ENCODE peak calls at places on chromosomes 2 and 18, in five cellular contexts. X is HEK293T, H is GM12878, Y is H1, F is HepG2. V is an unnamed sample.

GRCh38 chr2:178865537-178865936 is 58.3 kb upstream of the TTN start:
- DNase-seq in X (peak; percentile 12), H (no peak), Y (no peak), F (no peak), V (no peak)

GRCh38 chr2:20097889-20098714 is 46.7 kb upstream of the LAPTM4A start:
- DNase-seq in X (peak; percentile 91), H (peak; percentile 49), Y (peak; percentile 91), F (peak; percentile 82), V (peak; percentile 94)

GRCh38 chr2:44928660-44929471 is 12.6 kb upstream of the SIX3 start:
- DNase-seq in X (no peak), H (no peak), Y (no peak), F (no peak), V (no peak)

GRCh38 chr2:174964404-174964803 is 40.8 kb downstream of the CHN1 start:
- DNase-seq in X (no peak), H (no peak), Y (peak; percentile 13), F (no peak), V (peak; percentile 63)

GRCh38 chr2:241553981-241554380 is 4.6 kb upstream of the BOK start:
- DNase-seq in X (no peak), H (no peak), Y (no peak), F (no peak), V (no peak)

GRCh38 chr2:118040889-118041288 is 27.0 kb upstream of the CCDC93 start:
- DNase-seq in X (no peak), H (no peak), Y (no peak), F (no peak), V (no peak)

GRCh38 chr2:217940261-217941220 is 62.3 kb downstream of the TNS1 start:
- DNase-seq in X (no peak), H (no peak), Y (no peak), F (no peak), V (no peak)

GRCh38 chr2:28413152-28413895 is 20.7 kb downstream of the FOSL2 start:
- DNase-seq in X (no peak), H (no peak), Y (no peak), F (no peak), V (no peak)

GRCh38 chr2:54287532-54287931 is 31.5 kb upstream of the TSPYL6 start:
- DNase-seq in X (no peak), H (no peak), Y (no peak), F (no peak), V (no peak)

GRCh38 chr2:27647289-27647688 is 16.1 kb downstream of the SUPT7L start:
- DNase-seq in X (no peak), H (no peak), Y (no peak), F (no peak), V (no peak)

GRCh38 chr2:149902104-149902503 is 314.5 kb upstream of the MMADHC start:
- DNase-seq in X (no peak), H (no peak), Y (no peak), F (no peak), V (no peak)

GRCh38 chr2:7900593-7900992 is 781.3 kb upstream of the ID2 start:
- DNase-seq in X (no peak), H (no peak), Y (no peak), F (no peak), V (no peak)

GRCh38 chr2:158493458-158493857 is 36.7 kb downstream of the PKP4 start:
- DNase-seq in X (no peak), H (no peak), Y (no peak), F (no peak), V (no peak)

GRCh38 chr18:47250415-47251046 is 929 bp downstream of the SKOR2 start:
- DNase-seq in X (no peak), H (no peak), Y (no peak), F (no peak), V (no peak)

GRCh38 chr2:155766342-155767115 is 566.0 kb downstream of the NR4A2 start:
- DNase-seq in X (no peak), H (no peak), Y (no peak), F (no peak), V (no peak)

GRCh38 chr18:22391571-22392359 is 25.9 kb downstream of the CTAGE1 start:
- DNase-seq in X (peak; percentile 12), H (no peak), Y (no peak), F (no peak), V (no peak)

GRCh38 chr18:51513525-51513924 is 316.0 kb upstream of the MEX3C start:
- DNase-seq in X (no peak), H (no peak), Y (no peak), F (no peak), V (no peak)

GRCh38 chr2:149617476-149617875 is 29.9 kb upstream of the MMADHC start:
- DNase-seq in X (no peak), H (no peak), Y (no peak), F (no peak), V (no peak)

GRCh38 chr2:118232391-118233255 is 144.4 kb downstream of the INSIG2 start:
- DNase-seq in X (no peak), H (no peak), Y (no peak), F (no peak), V (no peak)

GRCh38 chr2:43478423-43479086 is 117.3 kb downstream of the THADA start:
- DNase-seq in X (no peak), H (no peak), Y (no peak), F (no peak), V (no peak)

GRCh38 chr18:33210575-33211189 is 229.8 kb downstream of the CCDC178 start:
- DNase-seq in X (peak; percentile 62), H (no peak), Y (no peak), F (peak; percentile 3), V (peak; percentile 18)

GRCh38 chr2:10258326-10258725 is 44.4 kb upstream of the HPCAL1 start:
- DNase-seq in X (no peak), H (no peak), Y (no peak), F (no peak), V (no peak)

GRCh38 chr18:37550118-37550875 is 15.3 kb downstream of the CELF4 start:
- DNase-seq in X (no peak), H (no peak), Y (no peak), F (no peak), V (no peak)

GRCh38 chr2:101736233-101736632 is 38.7 kb downstream of the MAP4K4 start:
- DNase-seq in X (no peak), H (no peak), Y (no peak), F (no peak), V (no peak)

GRCh38 chr2:112811841-112812306 is 24.7 kb downstream of the IL1B start:
- DNase-seq in X (no peak), H (no peak), Y (no peak), F (peak; percentile 24), V (no peak)

GRCh38 chr2:156909983-156910382 is 347.5 kb upstream of the GALNT5 start:
- DNase-seq in X (no peak), H (no peak), Y (no peak), F (no peak), V (no peak)

GRCh38 chr2:217960351-217960750 is 42.4 kb downstream of the TNS1 start:
- DNase-seq in X (no peak), H (no peak), Y (no peak), F (no peak), V (no peak)

GRCh38 chr18:22831441-22831904 is 101.7 kb upstream of the RBBP8 start:
- DNase-seq in X (no peak), H (no peak), Y (no peak), F (peak; percentile 36), V (no peak)

GRCh38 chr2:96580771-96581170 is 44.2 kb downstream of the ARID5A start:
- DNase-seq in X (peak; percentile 72), H (no peak), Y (no peak), F (peak; percentile 46), V (peak; percentile 28)

GRCh38 chr18:1252936-1253335 is 348.3 kb downstream of the ADCYAP1 start:
- DNase-seq in X (no peak), H (no peak), Y (no peak), F (no peak), V (no peak)

GRCh38 chr18:12092398-12093229 is 1.0 kb upstream of the ANKRD62 start:
- DNase-seq in X (peak; percentile 10), H (peak; percentile 5), Y (no peak), F (peak; percentile 60), V (no peak)

DNA sequence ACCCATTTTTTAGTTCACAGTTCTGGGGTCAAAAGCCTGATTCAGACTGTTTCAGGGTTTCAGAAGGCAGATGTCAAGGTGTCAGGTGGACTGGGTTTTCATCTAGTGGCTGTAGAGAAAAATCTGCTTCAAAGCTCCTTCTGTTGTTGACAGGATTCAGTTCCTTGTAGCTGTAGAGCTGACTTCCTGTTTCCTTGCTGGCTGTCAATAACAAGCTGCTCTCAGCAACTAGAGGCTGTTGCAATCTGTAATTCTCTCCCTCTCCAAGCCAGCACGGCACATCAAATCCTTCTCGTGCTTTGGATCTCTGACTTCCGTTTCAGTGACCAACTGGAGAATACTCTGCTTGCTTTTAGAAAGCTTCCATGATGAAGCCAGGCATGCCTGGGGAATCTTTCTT is 179.4 kb downstream of the DOK6 start:
- DNase-seq in X (no peak), H (peak; percentile 5), Y (no peak), F (peak; percentile 1), V (no peak)
- TF ChIP-seq SUZ12 in X (no peak), H (no peak), Y (no peak), F (no peak), V (no peak)

GRCh38 chr2:160360089-160360757 is 133.4 kb downstream of the RBMS1 start:
- DNase-seq in X (no peak), H (no peak), Y (no peak), F (no peak), V (no peak)
- TF ChIP-seq SUZ12 in X (no peak), H (no peak), Y (no peak), F (no peak), V (no peak)

DNA sequence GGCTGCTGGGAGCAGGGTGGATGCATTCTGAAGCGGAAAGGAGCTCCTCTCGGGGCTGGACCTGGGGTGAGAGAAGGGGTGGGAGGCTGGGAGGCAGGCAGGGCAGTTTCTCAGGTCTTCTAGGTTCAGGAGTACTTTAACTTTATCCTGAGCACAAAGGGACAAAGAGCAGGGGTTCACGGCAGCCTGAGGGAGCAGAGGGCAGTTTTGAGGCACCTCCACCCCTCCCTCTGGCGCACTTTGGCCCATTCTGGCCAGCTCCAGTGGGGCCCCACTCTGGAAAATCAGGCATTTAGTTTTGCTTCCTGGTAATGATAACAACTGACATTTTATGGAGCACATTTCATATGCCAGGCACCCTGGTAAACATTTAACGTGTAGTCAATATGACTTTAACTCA is 14.3 kb downstream of the B3GNT7 start:
- DNase-seq in X (no peak), H (no peak), Y (no peak), F (no peak), V (no peak)
- TF ChIP-seq SUZ12 in X (no peak), H (no peak), Y (no peak), F (no peak), V (no peak)

GRCh38 chr2:25257931-25258771 is 83.6 kb downstream of the DNMT3A start:
- DNase-seq in X (no peak), H (no peak), Y (no peak), F (no peak), V (no peak)
- TF ChIP-seq SUZ12 in X (no peak), H (no peak), Y (no peak), F (no peak), V (no peak)